ENCODE peak calls at places on chromosome 1, in four cellular contexts. D is NCI-H1105, K is caudate nucleus, B is mesendoderm. V is an unnamed sample.

GRCh38 chr1:112706505-112707216 is at the start of gene RHOC:
- DNase-seq in D (peak), K (peak), B (peak), V (no peak)

GRCh38 chr1:160083968-160084770 is 2.8 kb downstream of the KCNJ9 start:
- DNase-seq in D (peak), K (peak), B (peak), V (no peak)

GRCh38 chr1:28509705-28510349 is 4.0 kb downstream of the RCC1 start:
- DNase-seq in D (no peak), K (no peak), B (peak), V (no peak)

GRCh38 chr1:97999320-97999719 is 78.5 kb upstream of the DPYD start:
- DNase-seq in D (no peak), K (no peak), B (peak), V (no peak)

GRCh38 chr1:34398205-34398915 is 221.7 kb downstream of the C1orf94 start:
- DNase-seq in D (no peak), K (no peak), B (no peak), V (no peak)

GRCh38 chr1:18879791-18880309 is 20.4 kb upstream of the TAS1R2 start:
- DNase-seq in D (peak), K (no peak), B (no peak), V (no peak)

GRCh38 chr1:202143768-202144509 is 598 bp downstream of the ARL8A start:
- DNase-seq in D (peak), K (no peak), B (peak), V (no peak)

GRCh38 chr1:9228589-9228988 is 6.0 kb upstream of the H6PD start:
- DNase-seq in D (no peak), K (no peak), B (no peak), V (no peak)

GRCh38 chr1:102772831-102773230 is 335.5 kb downstream of the COL11A1 start:
- DNase-seq in D (no peak), K (no peak), B (peak), V (no peak)

GRCh38 chr1:109658533-109659051 is 2.7 kb downstream of the GSTM4 start:
- DNase-seq in D (no peak), K (no peak), B (no peak), V (no peak)

GRCh38 chr1:156641761-156642264 is at the start of gene BCAN:
- DNase-seq in D (peak), K (peak), B (peak), V (peak)

GRCh38 chr1:58779837-58780585 is 3.8 kb downstream of the JUN start:
- DNase-seq in D (peak), K (no peak), B (peak), V (no peak)

GRCh38 chr1:23664837-23665795 is 26.5 kb upstream of the RPL11 start:
- DNase-seq in D (peak), K (no peak), B (peak), V (no peak)

GRCh38 chr1:215282557-215282956 is 200.0 kb downstream of the KCNK2 start:
- DNase-seq in D (no peak), K (no peak), B (peak), V (no peak)

GRCh38 chr1:27557596-27558340 is 46.2 kb downstream of the AHDC1 start:
- DNase-seq in D (no peak), K (no peak), B (peak), V (no peak)

GRCh38 chr1:237041795-237042466 is at the start of gene RYR2:
- DNase-seq in D (no peak), K (peak), B (peak), V (peak)

GRCh38 chr1:165481820-165482532 is 37.0 kb upstream of the RXRG start:
- DNase-seq in D (no peak), K (no peak), B (peak), V (no peak)

GRCh38 chr1:180365039-180365438 is 135.0 kb downstream of the LHX4 start:
- DNase-seq in D (no peak), K (no peak), B (peak), V (no peak)

GRCh38 chr1:239771550-239771949 is 320.1 kb upstream of the FMN2 start:
- DNase-seq in D (no peak), K (no peak), B (no peak), V (no peak)

GRCh38 chr1:183100575-183100974 is 77.4 kb downstream of the LAMC1 start:
- DNase-seq in D (no peak), K (no peak), B (no peak), V (no peak)

GRCh38 chr1:115828101-115829022 is 12.6 kb downstream of the NHLH2 start:
- DNase-seq in D (peak), K (no peak), B (peak), V (no peak)

GRCh38 chr1:53396563-53397268 is 62.5 kb upstream of the DMRTB1 start:
- DNase-seq in D (no peak), K (no peak), B (no peak), V (no peak)

GRCh38 chr1:210230149-210230695 is 2.4 kb upstream of the SERTAD4 start:
- DNase-seq in D (no peak), K (no peak), B (no peak), V (no peak)

GRCh38 chr1:179079113-179079761 is 2.6 kb upstream of the TOR3A start:
- DNase-seq in D (peak), K (peak), B (peak), V (no peak)

GRCh38 chr1:53557830-53558784 is 98.9 kb downstream of the DMRTB1 start:
- DNase-seq in D (no peak), K (no peak), B (no peak), V (no peak)

GRCh38 chr1:160047116-160047991 is 15.6 kb upstream of the PIGM start:
- DNase-seq in D (no peak), K (no peak), B (no peak), V (no peak)

GRCh38 chr1:240139511-240139910 is 47.8 kb downstream of the FMN2 start:
- DNase-seq in D (no peak), K (no peak), B (peak), V (no peak)

V was measured in anterior cingulate cortex.